ENCODE peak calls at places on chromosomes 13 and 19, in nine cellular contexts. One of them, this sample, is unnamed. For H3K4me1 and H3K9me3, the result is how much of the 10 kb centered on the place peaks cover.

GRCh38 chr13:31962661-31963345 is 68.8 kb upstream of the FRY start:
- DNase-seq in ascending aorta: no peak
- DNase-seq in trophoblast cell: no peak
- DNase-seq in body of pancreas: no peak
- DNase-seq in fibroblast of lung: peak
- DNase-seq in effector memory CD4-positive, alpha-beta T cell: no peak
- DNase-seq in mesenchymal stem cell: peak
- DNase-seq in colonic mucosa: no peak
- DNase-seq in CD8-positive, alpha-beta T cell: no peak
- DNase-seq in this sample: no peak

GRCh38 chr13:85806553-85807175 is 7.4 kb upstream of the SLITRK6 start:
- DNase-seq in fibroblast of lung: peak
- DNase-seq in ascending aorta: no peak
- DNase-seq in body of pancreas: no peak
- DNase-seq in mesenchymal stem cell: peak
- DNase-seq in effector memory CD4-positive, alpha-beta T cell: no peak
- DNase-seq in CD8-positive, alpha-beta T cell: no peak
- DNase-seq in colonic mucosa: no peak
- DNase-seq in trophoblast cell: no peak
- DNase-seq in this sample: no peak

GRCh38 chr19:54002495-54003315 is 11.3 kb downstream of the CACNG6 start:
- DNase-seq in colonic mucosa: no peak
- DNase-seq in CD8-positive, alpha-beta T cell: no peak
- DNase-seq in effector memory CD4-positive, alpha-beta T cell: no peak
- DNase-seq in trophoblast cell: no peak
- DNase-seq in fibroblast of lung: peak
- DNase-seq in body of pancreas: no peak
- DNase-seq in ascending aorta: no peak
- DNase-seq in mesenchymal stem cell: no peak
- DNase-seq in this sample: no peak

GRCh38 chr13:110644892-110645521 is 29.7 kb downstream of the NAXD start:
- DNase-seq in CD8-positive, alpha-beta T cell: no peak
- DNase-seq in colonic mucosa: peak
- DNase-seq in trophoblast cell: peak
- DNase-seq in ascending aorta: peak
- DNase-seq in effector memory CD4-positive, alpha-beta T cell: no peak
- DNase-seq in fibroblast of lung: peak
- DNase-seq in body of pancreas: peak
- DNase-seq in mesenchymal stem cell: peak
- DNase-seq in this sample: no peak

GRCh38 chr19:8145969-8146368 is 3.4 kb downstream of the FBN3 start:
- DNase-seq in trophoblast cell: no peak
- DNase-seq in fibroblast of lung: no peak
- DNase-seq in mesenchymal stem cell: no peak
- DNase-seq in colonic mucosa: no peak
- DNase-seq in ascending aorta: no peak
- DNase-seq in CD8-positive, alpha-beta T cell: no peak
- DNase-seq in body of pancreas: peak
- DNase-seq in effector memory CD4-positive, alpha-beta T cell: no peak
- DNase-seq in this sample: no peak

GRCh38 chr19:15248648-15249559 is 16.7 kb upstream of the EPHX3 start:
- DNase-seq in trophoblast cell: peak
- DNase-seq in ascending aorta: peak
- DNase-seq in fibroblast of lung: peak
- DNase-seq in effector memory CD4-positive, alpha-beta T cell: no peak
- DNase-seq in mesenchymal stem cell: peak
- DNase-seq in colonic mucosa: peak
- DNase-seq in body of pancreas: peak
- DNase-seq in CD8-positive, alpha-beta T cell: no peak
- DNase-seq in this sample: peak

GRCh38 chr19:8512115-8512967 is 1.6 kb downstream of the ZNF414 start:
- DNase-seq in trophoblast cell: no peak
- DNase-seq in effector memory CD4-positive, alpha-beta T cell: no peak
- DNase-seq in CD8-positive, alpha-beta T cell: no peak
- DNase-seq in ascending aorta: no peak
- DNase-seq in mesenchymal stem cell: no peak
- DNase-seq in fibroblast of lung: no peak
- DNase-seq in colonic mucosa: peak
- DNase-seq in body of pancreas: no peak
- DNase-seq in this sample: no peak

GRCh38 chr19:13076320-13076719 is 26.3 kb downstream of the LYL1 start:
- DNase-seq in mesenchymal stem cell: no peak
- DNase-seq in CD8-positive, alpha-beta T cell: no peak
- DNase-seq in colonic mucosa: no peak
- DNase-seq in ascending aorta: no peak
- DNase-seq in trophoblast cell: no peak
- DNase-seq in body of pancreas: no peak
- DNase-seq in fibroblast of lung: no peak
- DNase-seq in effector memory CD4-positive, alpha-beta T cell: no peak
- DNase-seq in this sample: no peak

GRCh38 chr13:47080616-47081015 is 183.8 kb upstream of the HTR2A start:
- DNase-seq in colonic mucosa: no peak
- DNase-seq in CD8-positive, alpha-beta T cell: no peak
- DNase-seq in ascending aorta: no peak
- DNase-seq in mesenchymal stem cell: no peak
- DNase-seq in trophoblast cell: no peak
- DNase-seq in effector memory CD4-positive, alpha-beta T cell: no peak
- DNase-seq in fibroblast of lung: no peak
- DNase-seq in body of pancreas: no peak
- DNase-seq in this sample: no peak
- H3K27ac ChIP-seq in colonic mucosa: no peak
- H3K27ac ChIP-seq in CD8-positive, alpha-beta T cell: no peak
- H3K27ac ChIP-seq in ascending aorta: no peak
- H3K27ac ChIP-seq in mesenchymal stem cell: no peak
- H3K27ac ChIP-seq in trophoblast cell: no peak
- H3K27ac ChIP-seq in effector memory CD4-positive, alpha-beta T cell: no peak
- H3K27ac ChIP-seq in fibroblast of lung: no peak
- H3K27ac ChIP-seq in body of pancreas: no peak
- H3K27ac ChIP-seq in this sample: no peak

DNA sequence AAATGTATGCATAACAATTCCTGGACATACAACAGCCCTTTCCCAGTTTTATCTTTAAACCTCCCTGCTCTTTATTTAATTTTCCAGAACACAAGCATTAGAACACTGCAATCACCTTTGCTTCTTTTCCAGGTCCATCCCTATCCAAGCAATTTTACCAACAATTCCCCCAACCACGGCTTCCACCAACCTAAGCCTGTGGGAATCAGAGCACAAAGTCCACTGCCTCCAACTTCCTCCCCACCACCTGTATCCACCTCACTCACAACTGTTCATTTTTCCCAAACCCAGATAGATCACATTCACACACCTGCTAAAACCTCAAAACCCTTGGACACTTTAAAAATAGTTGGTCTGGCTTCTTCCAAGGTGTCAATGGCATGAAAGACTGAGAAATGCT is 39.5 kb downstream of the FOXO1 start:
- DNase-seq in mesenchymal stem cell: no peak
- DNase-seq in fibroblast of lung: no peak
- DNase-seq in effector memory CD4-positive, alpha-beta T cell: no peak
- DNase-seq in CD8-positive, alpha-beta T cell: no peak
- DNase-seq in trophoblast cell: no peak
- DNase-seq in ascending aorta: no peak
- DNase-seq in body of pancreas: peak
- DNase-seq in colonic mucosa: no peak
- DNase-seq in this sample: no peak
- H3K4me1 ChIP-seq in mesenchymal stem cell: under half
- H3K4me1 ChIP-seq in fibroblast of lung: under half
- H3K4me1 ChIP-seq in effector memory CD4-positive, alpha-beta T cell: under half
- H3K4me1 ChIP-seq in CD8-positive, alpha-beta T cell: half or more
- H3K4me1 ChIP-seq in trophoblast cell: under half
- H3K4me1 ChIP-seq in ascending aorta: under half
- H3K4me1 ChIP-seq in body of pancreas: half or more
- H3K4me1 ChIP-seq in colonic mucosa: under half
- H3K4me1 ChIP-seq in this sample: under half

DNA sequence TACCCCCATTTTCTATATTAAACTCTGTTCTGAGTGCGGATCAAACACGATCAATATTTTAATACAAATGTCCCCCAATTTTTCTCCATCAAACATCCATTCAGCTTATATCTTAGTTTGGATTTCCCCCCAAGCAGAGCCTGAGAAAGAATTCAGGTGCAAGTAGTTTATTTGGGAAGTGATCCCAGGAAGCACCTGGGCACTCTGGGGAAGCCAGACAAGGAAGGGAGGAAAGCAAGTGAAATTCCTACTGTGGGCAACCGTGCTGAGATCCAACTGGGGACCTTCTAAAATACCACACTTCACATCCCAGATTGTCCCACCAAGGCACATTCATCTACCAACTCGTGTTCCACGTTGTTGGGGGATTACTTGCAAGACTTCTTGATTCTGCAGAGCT is 323.4 kb upstream of the NBEA start:
- DNase-seq in ascending aorta: no peak
- DNase-seq in effector memory CD4-positive, alpha-beta T cell: no peak
- DNase-seq in body of pancreas: peak
- DNase-seq in fibroblast of lung: no peak
- DNase-seq in trophoblast cell: no peak
- DNase-seq in CD8-positive, alpha-beta T cell: no peak
- DNase-seq in mesenchymal stem cell: no peak
- DNase-seq in colonic mucosa: no peak
- DNase-seq in this sample: no peak
- H3K9me3 ChIP-seq in ascending aorta: under half
- H3K9me3 ChIP-seq in effector memory CD4-positive, alpha-beta T cell: under half
- H3K9me3 ChIP-seq in body of pancreas: under half
- H3K9me3 ChIP-seq in fibroblast of lung: under half
- H3K9me3 ChIP-seq in trophoblast cell: under half
- H3K9me3 ChIP-seq in CD8-positive, alpha-beta T cell: under half
- H3K9me3 ChIP-seq in mesenchymal stem cell: under half
- H3K9me3 ChIP-seq in colonic mucosa: under half
- H3K9me3 ChIP-seq in this sample: under half

GRCh38 chr19:38711726-38712153 is 32.5 kb downstream of the CAPN12 start:
- DNase-seq in trophoblast cell: no peak
- DNase-seq in effector memory CD4-positive, alpha-beta T cell: no peak
- DNase-seq in body of pancreas: peak
- DNase-seq in colonic mucosa: no peak
- DNase-seq in CD8-positive, alpha-beta T cell: no peak
- DNase-seq in mesenchymal stem cell: peak
- DNase-seq in fibroblast of lung: peak
- DNase-seq in ascending aorta: no peak
- DNase-seq in this sample: no peak
- H3K27ac ChIP-seq in trophoblast cell: peak
- H3K27ac ChIP-seq in effector memory CD4-positive, alpha-beta T cell: no peak
- H3K27ac ChIP-seq in body of pancreas: peak
- H3K27ac ChIP-seq in colonic mucosa: no peak
- H3K27ac ChIP-seq in CD8-positive, alpha-beta T cell: no peak
- H3K27ac ChIP-seq in mesenchymal stem cell: peak
- H3K27ac ChIP-seq in fibroblast of lung: peak
- H3K27ac ChIP-seq in ascending aorta: peak
- H3K27ac ChIP-seq in this sample: peak

GRCh38 chr13:75398072-75398471 is 83.9 kb downstream of the TBC1D4 start:
- DNase-seq in fibroblast of lung: no peak
- DNase-seq in mesenchymal stem cell: no peak
- DNase-seq in colonic mucosa: no peak
- DNase-seq in ascending aorta: no peak
- DNase-seq in CD8-positive, alpha-beta T cell: no peak
- DNase-seq in effector memory CD4-positive, alpha-beta T cell: no peak
- DNase-seq in body of pancreas: no peak
- DNase-seq in trophoblast cell: no peak
- DNase-seq in this sample: no peak

GRCh38 chr13:75399168-75399878 is 82.6 kb downstream of the TBC1D4 start:
- DNase-seq in trophoblast cell: peak
- DNase-seq in colonic mucosa: no peak
- DNase-seq in CD8-positive, alpha-beta T cell: no peak
- DNase-seq in body of pancreas: no peak
- DNase-seq in ascending aorta: no peak
- DNase-seq in effector memory CD4-positive, alpha-beta T cell: no peak
- DNase-seq in fibroblast of lung: peak
- DNase-seq in mesenchymal stem cell: no peak
- DNase-seq in this sample: no peak

GRCh38 chr13:75399879-75400217 is 82.1 kb downstream of the TBC1D4 start:
- DNase-seq in body of pancreas: no peak
- DNase-seq in ascending aorta: no peak
- DNase-seq in trophoblast cell: no peak
- DNase-seq in fibroblast of lung: no peak
- DNase-seq in CD8-positive, alpha-beta T cell: no peak
- DNase-seq in effector memory CD4-positive, alpha-beta T cell: no peak
- DNase-seq in mesenchymal stem cell: no peak
- DNase-seq in colonic mucosa: no peak
- DNase-seq in this sample: no peak

GRCh38 chr13:75402787-75403186 is 79.2 kb downstream of the TBC1D4 start:
- DNase-seq in ascending aorta: no peak
- DNase-seq in effector memory CD4-positive, alpha-beta T cell: no peak
- DNase-seq in body of pancreas: no peak
- DNase-seq in mesenchymal stem cell: no peak
- DNase-seq in fibroblast of lung: no peak
- DNase-seq in CD8-positive, alpha-beta T cell: no peak
- DNase-seq in trophoblast cell: no peak
- DNase-seq in colonic mucosa: no peak
- DNase-seq in this sample: no peak

DNA sequence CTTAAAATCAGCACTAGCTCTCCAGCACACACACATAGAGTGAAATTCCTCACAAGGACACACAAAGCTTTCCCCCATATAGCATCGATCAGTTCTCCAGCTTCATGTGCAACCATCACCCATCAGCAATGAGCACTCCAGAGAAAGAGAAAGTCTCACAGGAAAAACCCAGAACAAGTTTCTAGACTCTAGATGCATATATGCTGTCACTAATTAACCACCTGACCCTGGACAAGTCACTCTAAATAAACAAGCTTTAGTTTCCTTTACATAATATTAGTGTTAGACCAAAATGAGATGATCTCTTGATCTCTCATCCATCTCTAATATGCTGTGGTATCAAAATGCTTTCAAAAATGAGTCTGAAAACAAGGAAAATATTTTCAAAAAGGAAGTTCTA is 81.2 kb downstream of the TBC1D4 start:
- DNase-seq in colonic mucosa: no peak
- DNase-seq in ascending aorta: no peak
- DNase-seq in CD8-positive, alpha-beta T cell: no peak
- DNase-seq in mesenchymal stem cell: no peak
- DNase-seq in body of pancreas: no peak
- DNase-seq in trophoblast cell: no peak
- DNase-seq in effector memory CD4-positive, alpha-beta T cell: no peak
- DNase-seq in fibroblast of lung: no peak
- DNase-seq in this sample: no peak
- H3K4me1 ChIP-seq in colonic mucosa: under half
- H3K4me1 ChIP-seq in ascending aorta: under half
- H3K4me1 ChIP-seq in CD8-positive, alpha-beta T cell: under half
- H3K4me1 ChIP-seq in mesenchymal stem cell: under half
- H3K4me1 ChIP-seq in body of pancreas: under half
- H3K4me1 ChIP-seq in trophoblast cell: under half
- H3K4me1 ChIP-seq in effector memory CD4-positive, alpha-beta T cell: under half
- H3K4me1 ChIP-seq in fibroblast of lung: under half
- H3K4me1 ChIP-seq in this sample: under half

DNA sequence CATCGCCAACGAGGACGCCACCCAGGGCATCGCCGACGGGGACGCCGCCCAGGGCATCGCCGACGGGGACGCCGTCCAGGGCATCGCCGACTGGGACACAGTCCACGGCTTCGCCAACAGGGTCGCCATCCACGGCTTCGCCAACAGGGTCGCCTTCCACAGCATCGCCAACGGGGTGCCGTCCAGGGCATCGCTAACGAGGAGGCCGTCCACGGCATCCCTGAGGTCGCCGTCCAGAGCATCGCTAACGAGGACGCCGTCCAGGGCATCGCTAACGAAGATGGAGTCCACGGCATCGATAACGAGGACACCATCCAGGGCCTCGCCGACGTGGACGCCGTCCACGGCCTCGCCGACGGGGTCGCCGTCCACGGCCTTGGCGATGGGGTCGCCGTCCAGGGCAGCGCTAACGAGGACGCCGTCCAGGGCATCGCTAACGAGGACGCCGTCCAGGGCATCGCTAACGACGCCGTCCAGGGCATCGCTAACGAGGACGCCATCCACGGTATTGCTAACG is 947.8 kb downstream of the TUBA3C start:
- DNase-seq in trophoblast cell: no peak
- DNase-seq in fibroblast of lung: no peak
- DNase-seq in body of pancreas: no peak
- DNase-seq in colonic mucosa: no peak
- DNase-seq in effector memory CD4-positive, alpha-beta T cell: no peak
- DNase-seq in ascending aorta: no peak
- DNase-seq in CD8-positive, alpha-beta T cell: no peak
- DNase-seq in mesenchymal stem cell: no peak
- DNase-seq in this sample: no peak
- H3K9me3 ChIP-seq in trophoblast cell: half or more
- H3K9me3 ChIP-seq in fibroblast of lung: under half
- H3K9me3 ChIP-seq in body of pancreas: under half
- H3K9me3 ChIP-seq in colonic mucosa: under half
- H3K9me3 ChIP-seq in effector memory CD4-positive, alpha-beta T cell: under half
- H3K9me3 ChIP-seq in ascending aorta: under half
- H3K9me3 ChIP-seq in CD8-positive, alpha-beta T cell: under half
- H3K9me3 ChIP-seq in mesenchymal stem cell: under half
- H3K9me3 ChIP-seq in this sample: under half

This sample was measured in thoracic aorta.